ENCODE peak calls at places on chromosome 22, in nine cellular contexts. Z is naive B cell; N is CD8-positive, alpha-beta memory T cell; E is sciatic nerve; J is naive thymus-derived CD8-positive, alpha-beta T cell; U is heart left ventricle; G is choroid plexus epithelial cell; K is stimulated activated CD4-positive, alpha-beta T cell treated with anti-CD3 and anti-CD28 coated beads, Interleukin-1b, Interleukin-23, amount 100 ng/mL, for 1 hour; B is right atrium auricular region. T is an unnamed sample.

GRCh38 chr22:49847751-49848689 is 5.6 kb upstream of the ZBED4 start:
- DNase-seq in Z (no peak), N (no peak), E (peak), J (no peak), U (no peak), G (no peak), K (no peak), B (no peak), T (no peak)

GRCh38 chr22:32850591-32851517 is 49.3 kb downstream of the TIMP3 start:
- DNase-seq in Z (no peak), N (no peak), E (peak), J (no peak), U (peak), G (peak), K (no peak), B (peak), T (no peak)

GRCh38 chr22:36873614-36874308 is 13.0 kb downstream of the NCF4 start:
- DNase-seq in Z (no peak), N (no peak), E (no peak), J (no peak), U (no peak), G (peak), K (no peak), B (no peak), T (no peak)

GRCh38 chr22:24553597-24554315 is 1.2 kb downstream of the GUCD1 start:
- DNase-seq in Z (no peak), N (peak), E (no peak), J (no peak), U (peak), G (peak), K (no peak), B (no peak), T (no peak)

GRCh38 chr22:27919943-27920755 is 1.1 kb upstream of the PITPNB start:
- DNase-seq in Z (no peak), N (no peak), E (no peak), J (no peak), U (no peak), G (peak), K (no peak), B (peak), T (no peak)

GRCh38 chr22:40668611-40669390 is 10.5 kb upstream of the MCHR1 start:
- DNase-seq in Z (no peak), N (no peak), E (no peak), J (no peak), U (no peak), G (peak), K (no peak), B (no peak), T (no peak)

GRCh38 chr22:19175602-19176174 is 2.8 kb downstream of the SLC25A1 start:
- DNase-seq in Z (no peak), N (no peak), E (no peak), J (no peak), U (no peak), G (no peak), K (no peak), B (no peak), T (no peak)

GRCh38 chr22:37329239-37330140 is 47.2 kb downstream of the CYTH4 start:
- DNase-seq in Z (no peak), N (no peak), E (no peak), J (no peak), U (no peak), G (no peak), K (no peak), B (no peak), T (no peak)

GRCh38 chr22:32342977-32343376 is 14.7 kb upstream of the RFPL3 start:
- DNase-seq in Z (no peak), N (no peak), E (no peak), J (no peak), U (no peak), G (no peak), K (no peak), B (no peak), T (no peak)

GRCh38 chr22:44003776-44004460 is 20.2 kb upstream of the PARVB start:
- DNase-seq in Z (no peak), N (no peak), E (no peak), J (no peak), U (no peak), G (peak), K (no peak), B (no peak), T (no peak)

GRCh38 chr22:48976556-48977535 is 850.8 kb downstream of the BRD1 start:
- DNase-seq in Z (no peak), N (no peak), E (no peak), J (no peak), U (no peak), G (no peak), K (no peak), B (no peak), T (no peak)

GRCh38 chr22:32103648-32104326 is 55.3 kb downstream of the C22orf42 start:
- DNase-seq in Z (peak), N (peak), E (no peak), J (no peak), U (no peak), G (peak), K (no peak), B (no peak), T (no peak)

GRCh38 chr22:28484662-28485061 is 195.0 kb downstream of the TTC28 start:
- DNase-seq in Z (no peak), N (no peak), E (no peak), J (no peak), U (no peak), G (no peak), K (no peak), B (no peak), T (no peak)

GRCh38 chr22:46907578-46908215 is 145.2 kb downstream of the TBC1D22A start:
- DNase-seq in Z (no peak), N (no peak), E (peak), J (no peak), U (no peak), G (no peak), K (no peak), B (peak), T (no peak)

GRCh38 chr22:45310331-45311032 is 748 bp downstream of the FAM118A start:
- DNase-seq in Z (no peak), N (no peak), E (no peak), J (no peak), U (no peak), G (no peak), K (no peak), B (no peak), T (no peak)

GRCh38 chr22:42432020-42432596 is at the start of gene NFAM1:
- DNase-seq in Z (no peak), N (no peak), E (peak), J (no peak), U (peak), G (no peak), K (no peak), B (no peak), T (no peak)

GRCh38 chr22:39462443-39463147 is 5.8 kb downstream of the MGAT3 start:
- DNase-seq in Z (no peak), N (no peak), E (no peak), J (no peak), U (peak), G (no peak), K (no peak), B (no peak), T (no peak)

GRCh38 chr22:38264322-38264843 is 8.4 kb downstream of the TMEM184B start:
- DNase-seq in Z (no peak), N (no peak), E (no peak), J (no peak), U (no peak), G (no peak), K (no peak), B (no peak), T (no peak)

GRCh38 chr22:38444783-38445182 is 10.2 kb downstream of the KCNJ4 start:
- DNase-seq in Z (no peak), N (no peak), E (no peak), J (no peak), U (no peak), G (no peak), K (no peak), B (no peak), T (no peak)

GRCh38 chr22:17191163-17191562 is 28.1 kb downstream of the ADA2 start:
- DNase-seq in Z (no peak), N (no peak), E (no peak), J (peak), U (no peak), G (peak), K (no peak), B (no peak), T (no peak)

GRCh38 chr22:31040542-31041398 is 40.3 kb upstream of the SMTN start:
- DNase-seq in Z (no peak), N (no peak), E (no peak), J (no peak), U (no peak), G (no peak), K (no peak), B (no peak), T (no peak)

GRCh38 chr22:20192293-20192971 is 41.6 kb upstream of the CCDC188 start:
- DNase-seq in Z (no peak), N (no peak), E (no peak), J (no peak), U (no peak), G (no peak), K (no peak), B (no peak), T (no peak)

GRCh38 chr22:35756722-35757121 is 39.0 kb downstream of the APOL5 start:
- DNase-seq in Z (no peak), N (no peak), E (no peak), J (no peak), U (no peak), G (no peak), K (no peak), B (no peak), T (no peak)

GRCh38 chr22:27372969-27373670 is 428.4 kb downstream of the MN1 start:
- DNase-seq in Z (no peak), N (no peak), E (no peak), J (no peak), U (no peak), G (peak), K (no peak), B (no peak), T (no peak)

GRCh38 chr22:50599816-50600454 is 658 bp upstream of the MAPK8IP2 start:
- DNase-seq in Z (peak), N (peak), E (peak), J (peak), U (peak), G (peak), K (no peak), B (no peak), T (peak)

GRCh38 chr22:47205562-47205961 is 443.1 kb downstream of the TBC1D22A start:
- DNase-seq in Z (no peak), N (no peak), E (peak), J (no peak), U (peak), G (no peak), K (no peak), B (peak), T (peak)

GRCh38 chr22:31077681-31078080 is 3.4 kb upstream of the SMTN start:
- DNase-seq in Z (no peak), N (no peak), E (no peak), J (no peak), U (no peak), G (no peak), K (no peak), B (no peak), T (no peak)

GRCh38 chr22:42642801-42643631 is 2.6 kb upstream of the ATP5MGL start:
- DNase-seq in Z (no peak), N (no peak), E (no peak), J (no peak), U (no peak), G (no peak), K (no peak), B (no peak), T (no peak)

GRCh38 chr22:35486116-35486631 is 54.5 kb upstream of the RASD2 start:
- DNase-seq in Z (no peak), N (no peak), E (no peak), J (no peak), U (no peak), G (no peak), K (no peak), B (no peak), T (no peak)

GRCh38 chr22:39674536-39674935 is 104.0 kb downstream of the CACNA1I start:
- DNase-seq in Z (no peak), N (no peak), E (no peak), J (no peak), U (no peak), G (no peak), K (no peak), B (no peak), T (no peak)